ENCODE peak calls at places on chromosome 15, in seven cellular contexts. W is HepG2, Z is GM12878, G is SK-N-SH, Q is K562, C is HCT116, L is H1. T is an unnamed sample.

GRCh38 chr15:34753236-34753894 is 1.4 kb downstream of the GJD2 start:
- DNase-seq in L (peak), W (peak), G (no peak), Q (peak), Z (no peak), C (no peak), T (peak)

GRCh38 chr15:91476861-91477260 is 376.6 kb upstream of the SLCO3A1 start:
- DNase-seq in G (no peak), Q (peak), W (no peak), L (no peak), C (no peak), Z (no peak), T (no peak)

GRCh38 chr15:90143176-90143655 is 40.9 kb upstream of the IDH2 start:
- DNase-seq in C (peak), L (peak), Q (peak), W (no peak), G (peak), Z (no peak), T (no peak)

GRCh38 chr15:77762747-77763146 is 130.0 kb upstream of the LINGO1 start:
- DNase-seq in Z (no peak), L (no peak), W (no peak), Q (no peak), G (no peak), C (no peak), T (no peak)

GRCh38 chr15:68552344-68552743 is 26.4 kb upstream of the CORO2B start:
- DNase-seq in Z (no peak), C (no peak), L (no peak), Q (no peak), W (no peak), G (no peak), T (no peak)

GRCh38 chr15:82655606-82656005 is 8.4 kb upstream of the CPEB1 start:
- DNase-seq in C (no peak), Q (no peak), W (no peak), G (no peak), Z (no peak), L (no peak), T (no peak)

GRCh38 chr15:36362508-36362907 is 216.9 kb upstream of the CDIN1 start:
- DNase-seq in W (no peak), Z (no peak), G (no peak), L (peak), C (no peak), Q (no peak), T (no peak)

GRCh38 chr15:47750030-47750739 is 32.9 kb downstream of the SEMA6D start:
- DNase-seq in W (no peak), Z (no peak), L (no peak), G (no peak), C (no peak), Q (no peak), T (no peak)

GRCh38 chr15:44381223-44381622 is 46.2 kb upstream of the CTDSPL2 start:
- DNase-seq in W (no peak), Z (no peak), G (no peak), L (no peak), Q (no peak), C (no peak), T (no peak)

GRCh38 chr15:29452881-29453731 is 183.5 kb upstream of the NSMCE3 start:
- DNase-seq in G (no peak), L (no peak), W (no peak), Z (no peak), C (peak), Q (no peak), T (no peak)

GRCh38 chr15:47614341-47614740 is 103.0 kb upstream of the SEMA6D start:
- DNase-seq in W (no peak), G (no peak), C (no peak), Q (no peak), Z (no peak), L (no peak), T (no peak)

GRCh38 chr15:100783760-100784492 is 95.7 kb upstream of the ALDH1A3 start:
- DNase-seq in Q (no peak), C (no peak), G (no peak), Z (no peak), L (no peak), W (no peak), T (no peak)

GRCh38 chr15:27172821-27173220 is 201.8 kb downstream of the GABRG3 start:
- DNase-seq in G (no peak), L (no peak), C (no peak), Z (no peak), W (no peak), Q (no peak), T (no peak)

GRCh38 chr15:81795899-81796298 is 249.9 kb downstream of the MEX3B start:
- DNase-seq in W (no peak), Z (no peak), G (no peak), Q (no peak), C (no peak), L (no peak), T (no peak)

GRCh38 chr15:99106417-99107220 is 1.7 kb downstream of the SYNM start:
- DNase-seq in W (no peak), Q (no peak), G (no peak), L (no peak), C (no peak), Z (no peak), T (no peak)

GRCh38 chr15:57626713-57627440 is 35.2 kb downstream of the MYZAP start:
- DNase-seq in Q (no peak), G (peak), W (no peak), C (no peak), Z (no peak), L (no peak), T (no peak)

GRCh38 chr15:69609176-69609575 is 156.6 kb downstream of the RPLP1 start:
- DNase-seq in Q (no peak), G (no peak), C (no peak), Z (no peak), W (no peak), L (no peak), T (no peak)

GRCh38 chr15:96336045-96336642 is 5.6 kb downstream of the NR2F2 start:
- DNase-seq in W (no peak), Q (no peak), G (no peak), L (no peak), C (no peak), Z (no peak), T (no peak)

GRCh38 chr15:46670256-46670655 is 1035.4 kb downstream of the SQOR start:
- DNase-seq in G (no peak), Q (no peak), Z (no peak), W (no peak), C (no peak), L (no peak), T (no peak)

GRCh38 chr15:59223736-59224135 is 17.1 kb downstream of the LDHAL6B start:
- DNase-seq in G (no peak), Q (no peak), L (no peak), C (no peak), W (no peak), Z (no peak), T (no peak)

GRCh38 chr15:59587085-59587826 is 24.3 kb upstream of the GCNT3 start:
- DNase-seq in Q (no peak), W (no peak), G (no peak), Z (no peak), L (no peak), C (peak), T (no peak)

GRCh38 chr15:86839502-86839901 is 759.8 kb downstream of the AGBL1 start:
- DNase-seq in Z (no peak), W (no peak), Q (no peak), C (no peak), L (no peak), G (no peak), T (no peak)

GRCh38 chr15:77836116-77836798 is 203.5 kb upstream of the LINGO1 start:
- DNase-seq in Q (peak), Z (no peak), W (no peak), L (no peak), C (peak), G (peak), T (peak)

GRCh38 chr15:32029862-32030781 is at the start of gene CHRNA7:
- DNase-seq in G (peak), Z (no peak), C (peak), L (no peak), W (peak), Q (peak), T (peak)

GRCh38 chr15:50143255-50143860 is 24.3 kb upstream of the ATP8B4 start:
- DNase-seq in G (no peak), W (no peak), Q (no peak), C (no peak), Z (no peak), L (no peak), T (no peak)

GRCh38 chr15:92164327-92165000 is 229.2 kb upstream of the ST8SIA2 start:
- DNase-seq in Q (no peak), C (no peak), L (no peak), G (no peak), W (peak), Z (no peak), T (no peak)

GRCh38 chr15:81939604-81940440 is 106.0 kb downstream of the MEX3B start:
- DNase-seq in G (peak), Q (peak), C (peak), L (peak), W (peak), Z (no peak), T (no peak)

GRCh38 chr15:28975766-28976179 is 90.0 kb downstream of the APBA2 start:
- DNase-seq in Z (no peak), C (peak), L (peak), Q (peak), G (peak), W (peak), T (peak)

GRCh38 chr15:69317392-69317841 is 18.7 kb downstream of the PAQR5 start:
- DNase-seq in G (no peak), C (no peak), W (no peak), L (no peak), Z (no peak), Q (no peak), T (no peak)

GRCh38 chr15:77569647-77570186 is 63.0 kb downstream of the LINGO1 start:
- DNase-seq in G (peak), Q (peak), Z (no peak), W (peak), L (no peak), C (no peak), T (peak)

GRCh38 chr15:77608774-77609173 is 23.9 kb downstream of the LINGO1 start:
- DNase-seq in C (no peak), W (no peak), Q (peak), L (no peak), Z (no peak), G (no peak), T (no peak)

GRCh38 chr15:88375234-88375926 is 91.8 kb downstream of the MRPL46 start:
- DNase-seq in Z (no peak), Q (no peak), G (no peak), W (no peak), C (no peak), L (no peak), T (no peak)

GRCh38 chr15:88377509-88377908 is 89.7 kb downstream of the MRPL46 start:
- DNase-seq in L (no peak), Q (no peak), W (no peak), Z (no peak), G (no peak), C (no peak), T (no peak)

GRCh38 chr15:88382482-88382983 is 84.7 kb downstream of the MRPL46 start:
- DNase-seq in C (no peak), G (peak), L (no peak), Q (no peak), W (no peak), Z (no peak), T (no peak)

GRCh38 chr15:88378259-88378658 is 88.9 kb downstream of the MRPL46 start:
- DNase-seq in G (no peak), C (no peak), L (no peak), W (no peak), Z (no peak), Q (no peak), T (no peak)

GRCh38 chr15:88376574-88377174 is 90.5 kb downstream of the MRPL46 start:
- DNase-seq in C (no peak), G (no peak), W (no peak), Z (no peak), L (no peak), Q (no peak), T (no peak)
- TF ChIP-seq JUND in C (no peak), G (no peak), W (no peak), Z (no peak), L (no peak), Q (no peak), T (no peak)

GRCh38 chr15:43204016-43204901 is 16.6 kb downstream of the EPB42 start:
- DNase-seq in Q (peak), W (peak), G (peak), L (peak), C (peak), Z (no peak), T (peak)
- TF ChIP-seq JUND in Q (no peak), W (no peak), G (no peak), L (peak), C (no peak), Z (no peak), T (no peak)

GRCh38 chr15:40229956-40230355 is 8.9 kb upstream of the PAK6 start:
- DNase-seq in Z (no peak), Q (no peak), L (no peak), C (no peak), W (no peak), G (no peak), T (no peak)
- TF ChIP-seq JUND in Z (no peak), Q (no peak), L (no peak), C (no peak), W (no peak), G (no peak), T (no peak)

GRCh38 chr15:72184165-72184811 is 13.3 kb downstream of the GRAMD2A start:
- DNase-seq in W (peak), Z (no peak), L (no peak), C (peak), Q (no peak), G (peak), T (peak)
- TF ChIP-seq JUND in W (no peak), Z (no peak), L (no peak), C (no peak), Q (no peak), G (no peak), T (no peak)

DNA sequence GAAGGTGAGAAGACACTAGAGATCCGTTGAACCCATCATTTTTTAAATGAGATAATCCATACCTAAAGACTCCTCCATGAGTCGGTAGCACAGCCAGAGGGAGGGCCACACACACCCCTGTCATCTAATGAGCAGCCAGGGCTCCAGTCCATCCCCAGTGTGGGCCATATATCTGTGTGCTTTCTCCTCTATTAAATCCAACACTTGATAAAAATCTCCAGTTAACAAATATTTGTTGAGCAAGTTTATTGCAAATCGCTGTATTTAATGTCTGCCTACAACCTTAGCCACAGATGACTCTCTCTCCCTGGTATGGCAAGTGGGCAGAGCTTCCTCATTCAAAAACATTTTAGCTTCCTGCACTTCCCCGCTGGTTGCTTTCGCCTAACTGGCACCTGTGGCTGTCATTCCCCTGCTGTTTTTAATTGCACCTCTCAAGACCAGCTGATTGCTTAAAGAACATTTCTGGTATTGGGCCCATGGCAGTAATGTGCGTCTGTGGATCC is 82.8 kb downstream of the SMAD3 start:
- DNase-seq in C (no peak), Q (no peak), Z (no peak), G (no peak), W (peak), L (no peak), T (peak)
- TF ChIP-seq JUND in C (no peak), Q (no peak), Z (no peak), G (peak), W (no peak), L (no peak), T (peak)

GRCh38 chr15:74657846-74658245 is 38.0 kb downstream of the EDC3 start:
- DNase-seq in Z (no peak), L (no peak), G (no peak), C (no peak), Q (no peak), W (no peak), T (no peak)
- TF ChIP-seq JUND in Z (no peak), L (no peak), G (no peak), C (no peak), Q (no peak), W (no peak), T (no peak)

T was measured in T47D.